ENCODE peak calls at places on chromosomes 5 and 9, in seven cellular contexts. X is right cardiac atrium; E is CD4-positive, alpha-beta T cell; F is neuronal stem cell; B is mammary epithelial cell; N is CD8-positive, alpha-beta memory T cell; O is fibroblast of lung. Y is an unnamed sample. For H3K9me3, the result is how much of the 10 kb centered on the place peaks cover.

GRCh38 chr9:98108540-98109031 is 10.4 kb downstream of the TRIM14 start:
- DNase-seq in X (no peak), E (peak), F (no peak), B (no peak), N (peak), O (no peak), Y (no peak)

GRCh38 chr5:68171101-68171558 is 44.4 kb upstream of the PIK3R1 start:
- DNase-seq in X (peak), E (no peak), F (peak), B (no peak), N (no peak), O (peak), Y (no peak)

GRCh38 chr5:115977988-115978387 is 15.7 kb downstream of the LVRN start:
- DNase-seq in X (no peak), E (no peak), F (no peak), B (peak), N (peak), O (peak), Y (no peak)

GRCh38 chr5:179272326-179273073 is 72.8 kb downstream of the ADAMTS2 start:
- DNase-seq in X (no peak), E (no peak), F (no peak), B (no peak), N (no peak), O (no peak), Y (no peak)

GRCh38 chr5:86461169-86461956 is 156.4 kb upstream of the COX7C start:
- DNase-seq in X (no peak), E (no peak), F (no peak), B (no peak), N (no peak), O (no peak), Y (no peak)

GRCh38 chr5:157312492-157312891 is 46.6 kb downstream of the CYFIP2 start:
- DNase-seq in X (no peak), E (peak), F (peak), B (peak), N (peak), O (peak), Y (peak)

GRCh38 chr5:55997742-55998351 is 3.1 kb upstream of the IL6ST start:
- DNase-seq in X (no peak), E (no peak), F (no peak), B (peak), N (no peak), O (peak), Y (no peak)

GRCh38 chr5:5218396-5218795 is 78.3 kb downstream of the ADAMTS16 start:
- DNase-seq in X (no peak), E (no peak), F (no peak), B (no peak), N (no peak), O (no peak), Y (no peak)

GRCh38 chr5:393846-394275 is 49.1 kb upstream of the EXOC3 start:
- DNase-seq in X (no peak), E (no peak), F (no peak), B (no peak), N (no peak), O (no peak), Y (no peak)

GRCh38 chr5:27516437-27516836 is 478.1 kb upstream of the CDH9 start:
- DNase-seq in X (no peak), E (no peak), F (no peak), B (peak), N (no peak), O (no peak), Y (no peak)

GRCh38 chr5:143106175-143106574 is 297.3 kb downstream of the NR3C1 start:
- DNase-seq in X (peak), E (no peak), F (peak), B (peak), N (no peak), O (peak), Y (no peak)

GRCh38 chr5:86879086-86879485 is 261.3 kb downstream of the COX7C start:
- DNase-seq in X (no peak), E (no peak), F (no peak), B (no peak), N (no peak), O (no peak), Y (no peak)

GRCh38 chr5:146584750-146585149 is 68.8 kb upstream of the GPR151 start:
- DNase-seq in X (no peak), E (no peak), F (no peak), B (no peak), N (no peak), O (no peak), Y (no peak)

GRCh38 chr5:31463341-31463740 is 68.6 kb downstream of the DROSHA start:
- DNase-seq in X (no peak), E (no peak), F (no peak), B (no peak), N (no peak), O (no peak), Y (no peak)

GRCh38 chr5:164958688-164959087 is 1453.3 kb downstream of the MAT2B start:
- DNase-seq in X (no peak), E (no peak), F (no peak), B (no peak), N (no peak), O (peak), Y (no peak)

GRCh38 chr9:36437790-36438189 is 37.7 kb upstream of the RNF38 start:
- DNase-seq in X (no peak), E (no peak), F (no peak), B (no peak), N (no peak), O (no peak), Y (no peak)

GRCh38 chr5:160342413-160342941 is 27.9 kb downstream of the C1QTNF2 start:
- DNase-seq in X (no peak), E (no peak), F (no peak), B (peak), N (no peak), O (no peak), Y (no peak)

GRCh38 chr5:68046445-68046844 is 169.1 kb upstream of the PIK3R1 start:
- DNase-seq in X (no peak), E (no peak), F (no peak), B (peak), N (no peak), O (peak), Y (no peak)

GRCh38 chr5:36363776-36364175 is 62.1 kb upstream of the RANBP3L start:
- DNase-seq in X (no peak), E (no peak), F (no peak), B (no peak), N (no peak), O (no peak), Y (no peak)

GRCh38 chr5:127235136-127235535 is 55.5 kb upstream of the MEGF10 start:
- DNase-seq in X (no peak), E (no peak), F (no peak), B (no peak), N (no peak), O (no peak), Y (no peak)

GRCh38 chr5:150411245-150411979 is 1.3 kb downstream of the CD74 start:
- DNase-seq in X (peak), E (peak), F (no peak), B (no peak), N (peak), O (no peak), Y (no peak)

GRCh38 chr9:6054280-6055099 is 39.1 kb upstream of the RANBP6 start:
- DNase-seq in X (peak), E (peak), F (peak), B (peak), N (peak), O (peak), Y (no peak)

GRCh38 chr5:63351164-63351563 is 611.1 kb downstream of the HTR1A start:
- DNase-seq in X (no peak), E (no peak), F (no peak), B (no peak), N (no peak), O (peak), Y (no peak)

GRCh38 chr5:127011151-127011550 is 19.2 kb downstream of the MARCHF3 start:
- DNase-seq in X (no peak), E (no peak), F (no peak), B (peak), N (no peak), O (peak), Y (no peak)

GRCh38 chr9:79362100-79363081 is 209.4 kb upstream of the TLE4 start:
- DNase-seq in X (no peak), E (no peak), F (no peak), B (no peak), N (no peak), O (no peak), Y (no peak)

GRCh38 chr9:117101003-117101402 is 313.9 kb downstream of the ASTN2 start:
- DNase-seq in X (no peak), E (no peak), F (no peak), B (no peak), N (no peak), O (no peak), Y (no peak)

GRCh38 chr9:127873886-127874285 is 3.6 kb downstream of the AK1 start:
- DNase-seq in X (peak), E (no peak), F (no peak), B (no peak), N (no peak), O (peak), Y (no peak)

GRCh38 chr5:100574716-100575115 is 39.5 kb downstream of the FAM174A start:
- DNase-seq in X (no peak), E (no peak), F (no peak), B (no peak), N (no peak), O (no peak), Y (no peak)

GRCh38 chr5:55223219-55223987 is 3.7 kb downstream of the MCIDAS start:
- DNase-seq in X (no peak), E (no peak), F (peak), B (no peak), N (no peak), O (no peak), Y (no peak)

GRCh38 chr5:32436553-32437262 is 7.8 kb downstream of the ZFR start:
- DNase-seq in X (no peak), E (no peak), F (no peak), B (no peak), N (no peak), O (no peak), Y (no peak)

GRCh38 chr5:122077451-122078115 is 476 bp downstream of the LOX start:
- DNase-seq in X (peak), E (no peak), F (peak), B (peak), N (no peak), O (no peak), Y (no peak)

GRCh38 chr5:129459485-129460120 is 495 bp upstream of the ADAMTS19 start:
- DNase-seq in X (peak), E (no peak), F (peak), B (peak), N (no peak), O (peak), Y (no peak)

DNA sequence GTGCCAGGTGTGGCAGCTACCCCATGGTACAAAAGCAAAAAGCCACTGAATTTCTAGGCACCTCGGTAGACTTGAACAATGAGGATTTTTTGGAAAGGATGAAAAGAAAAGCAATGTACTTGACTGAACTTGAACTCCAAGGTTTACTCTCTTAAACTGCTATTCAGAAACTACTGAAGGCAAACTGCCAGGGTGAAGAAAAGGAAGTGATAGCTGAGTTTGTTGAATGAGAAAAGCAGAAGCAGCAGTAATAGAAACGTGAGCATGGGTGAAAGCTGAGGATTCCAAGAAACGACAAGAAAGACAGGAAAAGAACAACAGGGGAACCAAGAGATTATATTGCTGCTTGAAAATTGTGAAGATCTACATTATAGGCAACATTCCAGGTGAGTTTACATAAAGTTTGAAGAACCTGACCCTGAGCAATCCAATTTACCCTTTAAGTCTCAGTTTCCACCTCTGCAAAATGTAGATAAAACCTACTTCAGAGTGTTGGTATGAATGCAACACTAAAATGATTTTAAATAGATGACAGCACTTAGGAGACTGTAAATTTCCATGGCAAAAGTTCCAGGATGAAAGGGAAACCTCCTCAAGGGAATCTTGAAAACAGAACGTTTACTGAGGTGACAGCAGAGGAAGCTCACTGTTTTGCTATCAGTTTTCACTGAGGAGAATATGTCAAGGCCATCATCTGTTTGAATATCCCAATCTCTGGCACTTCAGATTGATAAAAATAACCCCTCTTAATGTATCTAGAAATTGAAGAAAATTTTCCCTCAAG is 245.8 kb downstream of the SPATA31D1 start:
- DNase-seq in X (no peak), E (no peak), F (no peak), B (no peak), N (no peak), O (no peak), Y (no peak)
- H3K9me3 ChIP-seq in X (under half), E (under half), F (under half), B (under half), N (under half), O (under half), Y (under half)

GRCh38 chr9:978117-978830 is 1.8 kb downstream of the DMRT3 start:
- DNase-seq in X (no peak), E (no peak), F (no peak), B (no peak), N (no peak), O (no peak), Y (no peak)

GRCh38 chr9:975740-976257 is 656 bp upstream of the DMRT3 start:
- DNase-seq in X (no peak), E (no peak), F (no peak), B (no peak), N (no peak), O (no peak), Y (no peak)

GRCh38 chr9:976258-976804 is at the start of gene DMRT3:
- DNase-seq in X (no peak), E (no peak), F (peak), B (no peak), N (no peak), O (no peak), Y (no peak)

GRCh38 chr9:976805-977360 is 428 bp downstream of the DMRT3 start:
- DNase-seq in X (no peak), E (no peak), F (no peak), B (peak), N (no peak), O (no peak), Y (no peak)

GRCh38 chr9:977361-978116 is 1.1 kb downstream of the DMRT3 start:
- DNase-seq in X (no peak), E (no peak), F (no peak), B (no peak), N (no peak), O (no peak), Y (no peak)
- H3K9me3 ChIP-seq in X (under half), E (under half), F (under half), B (under half), N (under half), O (under half), Y (under half)

DNA sequence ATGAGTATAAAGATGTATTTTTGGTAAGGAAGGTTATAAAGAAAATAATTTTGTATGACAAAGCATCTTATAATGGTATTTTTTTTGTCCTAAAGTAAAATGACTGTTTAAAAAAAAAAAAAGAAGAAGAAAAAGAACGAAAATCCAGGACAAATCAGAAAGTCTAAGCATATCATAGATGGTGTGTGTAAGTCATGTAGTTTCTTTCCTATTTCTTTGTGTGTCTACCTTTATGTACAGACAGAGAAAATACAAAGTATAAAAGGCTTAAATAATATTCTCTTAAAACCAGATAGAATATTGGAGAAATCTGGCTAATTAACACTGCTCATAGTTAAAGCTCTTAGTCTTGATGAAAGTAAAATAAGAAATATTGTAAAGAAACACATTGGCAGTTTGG is 7.7 kb downstream of the RIGI start:
- DNase-seq in X (no peak), E (no peak), F (no peak), B (no peak), N (no peak), O (no peak), Y (no peak)
- H3K9me3 ChIP-seq in X (under half), E (under half), F (under half), B (under half), N (under half), O (under half), Y (under half)

GRCh38 chr9:92837191-92837590 is 40.6 kb downstream of the ZNF484 start:
- DNase-seq in X (no peak), E (no peak), F (no peak), B (no peak), N (no peak), O (no peak), Y (no peak)
- H3K9me3 ChIP-seq in X (under half), E (under half), F (under half), B (under half), N (under half), O (under half), Y (under half)

GRCh38 chr9:70113403-70114022 is 69.9 kb downstream of the MAMDC2 start:
- DNase-seq in X (peak), E (no peak), F (peak), B (no peak), N (no peak), O (peak), Y (no peak)

GRCh38 chr9:70114898-70115297 is 71.2 kb downstream of the MAMDC2 start:
- DNase-seq in X (no peak), E (no peak), F (no peak), B (no peak), N (no peak), O (no peak), Y (no peak)

GRCh38 chr9:70111641-70112236 is 68.1 kb downstream of the MAMDC2 start:
- DNase-seq in X (no peak), E (no peak), F (no peak), B (peak), N (no peak), O (no peak), Y (no peak)

GRCh38 chr9:70111042-70111602 is 67.5 kb downstream of the MAMDC2 start:
- DNase-seq in X (peak), E (peak), F (peak), B (peak), N (no peak), O (peak), Y (peak)

GRCh38 chr9:70112981-70113380 is 69.3 kb downstream of the MAMDC2 start:
- DNase-seq in X (no peak), E (no peak), F (no peak), B (no peak), N (no peak), O (no peak), Y (no peak)
- H3K9me3 ChIP-seq in X (under half), E (under half), F (under half), B (under half), N (under half), O (under half), Y (under half)

DNA sequence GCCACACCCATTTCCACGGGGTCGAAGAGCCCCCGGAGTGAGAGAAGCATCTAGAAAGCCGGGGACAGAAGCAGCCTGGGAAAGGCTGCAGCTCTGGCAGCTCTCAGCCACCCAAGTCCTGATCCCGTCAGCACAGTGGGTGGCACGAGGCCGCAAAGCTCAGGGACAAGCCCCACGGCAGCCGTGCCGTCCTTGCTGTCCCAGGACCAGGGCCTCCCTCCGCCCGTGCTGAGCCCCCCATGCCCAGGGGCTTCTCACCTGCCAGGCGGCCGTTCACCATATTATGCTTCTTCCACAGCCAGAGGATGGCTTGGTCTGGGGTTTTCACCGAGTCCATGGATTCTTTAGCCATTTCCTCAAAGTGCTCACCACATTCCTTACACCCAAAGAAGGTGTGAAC is 6.1 kb upstream of the LHX3 start:
- DNase-seq in X (no peak), E (no peak), F (no peak), B (no peak), N (no peak), O (no peak), Y (no peak)
- H3K9me3 ChIP-seq in X (under half), E (under half), F (under half), B (under half), N (under half), O (under half), Y (under half)

GRCh38 chr5:141319699-141320098 is 885 bp downstream of the TAF7 start:
- DNase-seq in X (no peak), E (no peak), F (no peak), B (no peak), N (no peak), O (no peak), Y (no peak)

GRCh38 chr5:141319202-141319601 is 1.4 kb downstream of the TAF7 start:
- DNase-seq in X (no peak), E (no peak), F (no peak), B (no peak), N (no peak), O (no peak), Y (no peak)

GRCh38 chr5:141313711-141314110 is 6.9 kb downstream of the TAF7 start:
- DNase-seq in X (no peak), E (no peak), F (no peak), B (no peak), N (no peak), O (no peak), Y (no peak)
- H3K9me3 ChIP-seq in X (under half), E (half or more), F (under half), B (under half), N (under half), O (under half), Y (under half)

DNA sequence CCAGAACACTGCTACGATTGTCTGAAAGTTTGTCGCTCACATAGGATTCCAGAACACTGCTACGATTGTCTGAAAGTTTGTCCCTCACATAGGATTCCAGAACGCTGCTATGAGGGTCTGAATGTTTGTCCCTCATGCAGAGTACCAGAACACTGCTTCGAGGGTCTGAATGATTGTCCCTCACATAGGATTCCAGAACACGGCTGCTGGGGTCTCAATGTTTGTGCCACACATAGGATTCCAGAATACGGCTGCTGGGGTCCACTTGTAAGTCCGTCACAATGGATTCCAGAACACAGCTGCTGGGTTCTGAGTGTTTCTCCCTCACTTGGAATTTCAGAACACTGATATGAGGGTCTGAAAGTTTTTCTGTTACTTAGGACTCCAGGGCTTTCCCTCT is 203.3 kb downstream of the FOXD4L6 start:
- DNase-seq in X (no peak), E (no peak), F (no peak), B (no peak), N (no peak), O (no peak), Y (no peak)
- H3K9me3 ChIP-seq in X (under half), E (half or more), F (under half), B (under half), N (under half), O (under half), Y (under half)

GRCh38 chr5:141351591-141351990 is 1.7 kb downstream of the PCDHGB1 start:
- DNase-seq in X (no peak), E (no peak), F (no peak), B (no peak), N (no peak), O (no peak), Y (no peak)
- H3K9me3 ChIP-seq in X (under half), E (under half), F (under half), B (under half), N (under half), O (under half), Y (under half)